ENCODE peak calls at places on chromosome 11, in five cellular contexts. Z is PC-3, D is MM.1S, J is Caco-2, X is HepG2. C is an unnamed sample. For H3K9me3 and H3K4me1, the result is how much of the 10 kb centered on the place peaks cover.

GRCh38 chr11:47552086-47552580 is 799 bp downstream of the CELF1 start:
- DNase-seq in Z (peak), D (peak), J (peak), X (peak), C (peak)

GRCh38 chr11:118900535-118901384 is 17.1 kb downstream of the CXCR5 start:
- DNase-seq in Z (no peak), D (no peak), J (no peak), X (no peak), C (peak)

GRCh38 chr11:65849771-65850216 is 8.2 kb downstream of the CFL1 start:
- DNase-seq in Z (no peak), D (no peak), J (no peak), X (no peak), C (no peak)

GRCh38 chr11:100727410-100727809 is 40.3 kb downstream of the ARHGAP42 start:
- DNase-seq in Z (no peak), D (no peak), J (no peak), X (no peak), C (peak)

GRCh38 chr11:122232985-122233384 is 117.0 kb upstream of the BLID start:
- DNase-seq in Z (peak), D (no peak), J (no peak), X (no peak), C (no peak)

GRCh38 chr11:66459138-66459778 is 7.4 kb upstream of the PELI3 start:
- DNase-seq in Z (no peak), D (no peak), J (peak), X (no peak), C (no peak)

GRCh38 chr11:6472934-6473333 is 807 bp downstream of the TRIM3 start:
- DNase-seq in Z (no peak), D (no peak), J (no peak), X (no peak), C (no peak)

GRCh38 chr11:65851811-65852507 is 6.0 kb downstream of the CFL1 start:
- DNase-seq in Z (no peak), D (no peak), J (no peak), X (no peak), C (no peak)

GRCh38 chr11:72144807-72145565 is 9.5 kb downstream of the FOLR3 start:
- DNase-seq in Z (peak), D (no peak), J (no peak), X (no peak), C (no peak)

GRCh38 chr11:68022531-68022930 is 8.0 kb upstream of the NDUFS8 start:
- DNase-seq in Z (no peak), D (no peak), J (no peak), X (no peak), C (no peak)

GRCh38 chr11:63839508-63840355 is 822 bp downstream of the MARK2 start:
- DNase-seq in Z (peak), D (no peak), J (peak), X (no peak), C (peak)

GRCh38 chr11:130198964-130199363 is 39.4 kb downstream of the ST14 start:
- DNase-seq in Z (no peak), D (no peak), J (no peak), X (no peak), C (no peak)

GRCh38 chr11:57514538-57515331 is 767 bp downstream of the SLC43A1 start:
- DNase-seq in Z (peak), D (no peak), J (peak), X (peak), C (peak)

GRCh38 chr11:2383823-2384722 is 7.0 kb downstream of the CD81 start:
- DNase-seq in Z (no peak), D (no peak), J (no peak), X (no peak), C (peak)

GRCh38 chr11:73629907-73630306 is 16.5 kb upstream of the PLEKHB1 start:
- DNase-seq in Z (no peak), D (no peak), J (no peak), X (no peak), C (no peak)

GRCh38 chr11:74684661-74685060 is 46.6 kb downstream of the CHRDL2 start:
- DNase-seq in Z (no peak), D (no peak), J (no peak), X (no peak), C (peak)

GRCh38 chr11:109035261-109035660 is 370.4 kb downstream of the DDX10 start:
- DNase-seq in Z (no peak), D (no peak), J (no peak), X (no peak), C (no peak)

GRCh38 chr11:116454020-116454645 is 318.7 kb downstream of the BUD13 start:
- DNase-seq in Z (peak), D (peak), J (peak), X (peak), C (no peak)

GRCh38 chr11:64969209-64969608 is 2.7 kb downstream of the MAJIN start:
- DNase-seq in Z (peak), D (no peak), J (no peak), X (no peak), C (no peak)

GRCh38 chr11:43197357-43197756 is 114.4 kb upstream of the API5 start:
- DNase-seq in Z (peak), D (peak), J (peak), X (no peak), C (no peak)

GRCh38 chr11:12110714-12111481 is 508 bp downstream of the MICAL2 start:
- DNase-seq in Z (peak), D (no peak), J (no peak), X (no peak), C (peak)

GRCh38 chr11:67013511-67014045 is 9.4 kb upstream of the SYT12 start:
- DNase-seq in Z (no peak), D (no peak), J (no peak), X (no peak), C (no peak)

GRCh38 chr11:119323532-119324033 is 6.7 kb upstream of the MCAM start:
- DNase-seq in Z (peak), D (peak), J (peak), X (peak), C (peak)

GRCh38 chr11:9047986-9048522 is 43.3 kb downstream of the SCUBE2 start:
- DNase-seq in Z (no peak), D (no peak), J (no peak), X (no peak), C (no peak)

GRCh38 chr11:120385110-120385509 is 48.9 kb downstream of the ARHGEF12 start:
- DNase-seq in Z (no peak), D (no peak), J (no peak), X (no peak), C (no peak)

GRCh38 chr11:94653561-94653960 is 86.4 kb downstream of the PIWIL4 start:
- DNase-seq in Z (no peak), D (no peak), J (no peak), X (no peak), C (no peak)

GRCh38 chr11:94652735-94653284 is 85.6 kb downstream of the PIWIL4 start:
- DNase-seq in Z (no peak), D (no peak), J (no peak), X (no peak), C (no peak)

GRCh38 chr11:94655951-94656350 is 88.8 kb downstream of the PIWIL4 start:
- DNase-seq in Z (no peak), D (no peak), J (no peak), X (no peak), C (no peak)

GRCh38 chr11:94655291-94655690 is 88.1 kb downstream of the PIWIL4 start:
- DNase-seq in Z (no peak), D (no peak), J (no peak), X (no peak), C (no peak)

DNA sequence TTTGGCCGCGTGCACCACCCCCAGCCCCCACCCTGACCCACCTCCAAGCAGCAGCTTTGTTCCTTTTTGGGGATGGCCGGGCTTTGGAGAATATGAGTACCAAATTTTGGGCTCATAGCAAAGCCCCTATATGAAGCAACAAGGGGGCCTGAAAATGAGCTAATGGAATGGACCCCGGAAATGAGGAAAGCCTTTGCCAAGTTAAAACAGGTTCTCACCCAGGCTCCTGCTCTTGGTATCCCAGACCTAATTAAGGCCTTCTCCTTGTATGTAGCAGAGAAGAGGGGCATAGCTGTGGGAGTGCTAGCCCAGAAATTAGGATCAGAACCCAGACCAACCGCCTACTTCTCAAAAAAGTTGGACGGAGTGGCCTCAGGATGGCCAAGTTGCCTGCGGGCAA is 87.0 kb downstream of the PIWIL4 start:
- DNase-seq in Z (no peak), D (no peak), J (no peak), X (no peak), C (no peak)
- H3K9me3 ChIP-seq in Z (under half), D (under half), J (under half), X (under half), C (under half)

DNA sequence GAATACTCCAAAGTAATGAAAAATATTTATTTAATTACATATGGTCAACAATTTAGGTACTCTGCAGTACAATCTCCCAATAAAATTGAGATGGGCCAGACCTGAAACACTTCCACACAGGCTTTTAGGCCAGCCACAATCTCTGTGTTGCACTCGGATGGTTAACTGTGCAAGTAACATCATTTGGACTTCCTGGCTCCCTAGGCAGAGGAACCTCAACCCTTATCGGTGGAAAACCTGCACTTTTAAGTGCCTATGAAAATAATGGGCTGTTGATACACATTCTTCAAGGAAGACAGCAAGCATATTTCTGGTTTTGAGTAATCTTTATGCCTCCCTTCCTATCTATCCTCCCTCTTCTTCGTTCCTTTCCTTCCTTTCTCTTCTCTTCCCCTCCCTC is 343.1 kb downstream of the SOX6 start:
- DNase-seq in Z (no peak), D (no peak), J (no peak), X (no peak), C (no peak)
- TF ChIP-seq CTCF in Z (no peak), D (no peak), J (no peak), X (no peak), C (no peak)

DNA sequence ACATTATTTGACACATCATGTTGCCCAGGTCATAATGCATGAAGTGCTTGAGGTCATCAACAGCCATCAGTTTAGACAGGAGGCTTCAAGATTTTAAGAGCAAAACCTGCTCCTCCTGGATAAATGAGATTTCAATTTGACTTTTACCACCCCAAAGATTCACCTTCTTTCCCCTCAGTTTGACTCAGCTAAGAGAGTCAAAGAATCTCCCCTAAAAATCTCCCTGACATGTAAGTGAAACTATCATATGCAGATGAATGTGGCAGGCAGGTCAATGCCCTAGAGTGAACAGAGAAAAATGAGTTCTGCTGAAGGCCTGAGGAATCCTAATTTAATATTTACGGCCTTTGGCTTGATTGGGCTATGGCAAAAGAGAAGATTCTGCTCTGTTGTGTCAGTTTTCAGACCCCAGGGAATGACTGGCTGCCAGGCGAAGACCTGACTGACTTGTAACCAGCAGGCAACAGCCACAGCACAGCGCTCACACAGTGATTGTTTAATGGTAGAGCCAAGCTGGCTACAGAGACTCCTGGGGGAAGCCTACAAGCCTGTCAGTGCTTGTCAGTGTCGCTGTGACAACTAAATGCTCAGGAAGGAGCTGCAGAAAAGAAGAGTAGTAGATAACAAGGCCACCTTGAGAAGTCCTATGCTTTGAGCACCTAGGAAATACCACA is 491.2 kb upstream of the LRRC4C start:
- DNase-seq in Z (no peak), D (peak), J (no peak), X (no peak), C (no peak)
- H3K4me1 ChIP-seq in Z (under half), D (under half), J (under half), X (under half), C (under half)

GRCh38 chr11:35077709-35078695 is 61.0 kb upstream of the CD44 start:
- DNase-seq in Z (peak), D (peak), J (no peak), X (no peak), C (no peak)

GRCh38 chr11:35079581-35079980 is 59.4 kb upstream of the CD44 start:
- DNase-seq in Z (no peak), D (no peak), J (no peak), X (no peak), C (no peak)

GRCh38 chr11:35073691-35074382 is 65.1 kb upstream of the CD44 start:
- DNase-seq in Z (no peak), D (no peak), J (no peak), X (no peak), C (no peak)

GRCh38 chr11:35071722-35072121 is 67.2 kb upstream of the CD44 start:
- DNase-seq in Z (no peak), D (no peak), J (no peak), X (no peak), C (no peak)

GRCh38 chr11:35076201-35077100 is 62.5 kb upstream of the CD44 start:
- DNase-seq in Z (no peak), D (no peak), J (no peak), X (no peak), C (no peak)
- H3K9me3 ChIP-seq in Z (under half), D (under half), J (under half), X (under half), C (under half)

GRCh38 chr11:36818410-36818809 is 220.4 kb upstream of the RAG2 start:
- DNase-seq in Z (no peak), D (no peak), J (peak), X (no peak), C (no peak)
- TF ChIP-seq CTCF in Z (peak), D (peak), J (no peak), X (peak), C (no peak)

DNA sequence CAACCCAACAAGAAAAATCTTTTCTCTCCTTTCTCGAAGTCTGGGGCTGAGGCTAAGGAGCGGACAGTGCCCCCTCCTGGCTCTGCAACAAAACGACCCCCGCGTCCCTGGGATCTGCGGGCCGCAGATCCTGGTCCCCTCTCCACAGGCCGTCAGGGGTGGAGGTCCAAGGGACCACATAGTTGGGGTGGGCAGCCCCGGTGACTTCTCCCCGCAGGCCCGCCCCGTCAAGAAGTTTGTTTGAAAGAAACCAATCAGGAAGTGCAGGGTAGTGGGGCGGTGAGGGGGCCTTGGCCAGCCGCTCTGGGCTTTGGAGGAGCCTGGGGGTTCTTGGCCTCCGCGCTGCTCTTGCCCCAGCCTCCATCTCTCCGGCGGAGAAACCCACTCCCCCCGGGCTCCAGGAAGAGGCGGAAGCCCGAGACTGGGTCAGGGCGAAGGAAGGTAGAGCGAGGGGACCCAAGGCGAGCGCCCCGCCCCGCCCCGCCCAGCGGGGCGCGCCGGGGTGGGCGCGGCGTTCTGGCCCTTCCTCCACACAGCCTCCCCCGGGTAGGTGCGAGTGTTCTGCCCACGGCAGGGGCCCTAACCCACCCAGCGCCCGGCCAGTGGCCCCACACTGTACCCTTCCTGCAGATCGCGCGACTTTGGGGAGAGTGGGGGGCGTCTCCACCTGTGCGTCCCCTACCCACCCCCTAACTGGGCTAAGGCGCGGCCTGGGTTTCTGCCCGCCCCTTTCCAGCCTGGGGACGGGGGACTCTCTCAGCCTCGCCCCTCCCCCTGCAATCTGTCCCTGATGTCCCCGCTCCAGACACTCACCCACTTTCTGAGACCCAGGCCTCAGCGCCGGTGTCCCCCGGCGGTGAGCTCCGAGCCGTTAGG is 1.3 kb downstream of the TP53I11 start:
- DNase-seq in Z (peak), D (no peak), J (no peak), X (no peak), C (no peak)
- H3K4me1 ChIP-seq in Z (under half), D (under half), J (under half), X (under half), C (under half)

DNA sequence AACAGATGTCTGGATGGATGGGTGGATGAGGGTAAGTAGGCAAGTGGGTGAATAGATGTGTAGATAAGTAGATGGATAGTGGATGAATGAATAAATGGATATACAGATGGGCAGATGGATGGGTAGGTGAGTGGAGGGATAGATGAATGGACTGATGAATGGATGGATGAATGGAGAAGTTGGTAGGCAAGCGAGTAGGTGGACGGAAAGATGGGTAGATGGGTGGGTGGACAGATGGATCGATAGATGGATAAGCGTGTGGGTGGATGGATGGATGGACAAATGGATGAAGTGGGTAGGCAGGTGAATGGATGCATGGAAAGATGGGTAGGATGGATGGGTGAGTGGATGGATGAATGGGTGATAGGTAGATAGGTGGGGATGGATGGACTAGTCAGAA is 393.2 kb downstream of the SHANK2 start:
- DNase-seq in Z (no peak), D (no peak), J (no peak), X (no peak), C (no peak)
- H3K9me3 ChIP-seq in Z (under half), D (under half), J (under half), X (under half), C (under half)

C was measured in psoas muscle.